ENCODE peak calls at places on chromosome 5, in four cellular contexts. I is SK-N-SH, S is WTC11, K is K562. J is an unnamed sample.

GRCh38 chr5:41408676-41409443 is 101.5 kb downstream of the PLCXD3 start:
- DNase-seq in I (no peak), S (no peak), K (no peak), J (no peak)

GRCh38 chr5:90308787-90309585 is 100.6 kb downstream of the CETN3 start:
- DNase-seq in I (no peak), S (no peak), K (no peak), J (peak)

GRCh38 chr5:57662991-57663390 is 180.4 kb upstream of the ACTBL2 start:
- DNase-seq in I (no peak), S (no peak), K (no peak), J (no peak)

GRCh38 chr5:108983456-108984092 is 235.9 kb downstream of the FER start:
- DNase-seq in I (no peak), S (no peak), K (no peak), J (no peak)

GRCh38 chr5:77970891-77971290 is 194.8 kb upstream of the TBCA start:
- DNase-seq in I (no peak), S (no peak), K (no peak), J (no peak)

GRCh38 chr5:144169904-144170275 is 569 bp downstream of the YIPF5 start:
- DNase-seq in I (no peak), S (no peak), K (no peak), J (no peak)

GRCh38 chr5:78537821-78538220 is 110.8 kb downstream of the LHFPL2 start:
- DNase-seq in I (peak), S (peak), K (peak), J (peak)

GRCh38 chr5:84274585-84275468 is 109.9 kb downstream of the EDIL3 start:
- DNase-seq in I (peak), S (peak), K (no peak), J (peak)

GRCh38 chr5:39197556-39197955 is 21.8 kb downstream of the FYB1 start:
- DNase-seq in I (no peak), S (no peak), K (no peak), J (no peak)

GRCh38 chr5:110900829-110901228 is 162.0 kb downstream of the SLC25A46 start:
- DNase-seq in I (no peak), S (no peak), K (no peak), J (no peak)

GRCh38 chr5:4230531-4230904 is 634.9 kb downstream of the IRX1 start:
- DNase-seq in I (no peak), S (no peak), K (no peak), J (no peak)

DNA sequence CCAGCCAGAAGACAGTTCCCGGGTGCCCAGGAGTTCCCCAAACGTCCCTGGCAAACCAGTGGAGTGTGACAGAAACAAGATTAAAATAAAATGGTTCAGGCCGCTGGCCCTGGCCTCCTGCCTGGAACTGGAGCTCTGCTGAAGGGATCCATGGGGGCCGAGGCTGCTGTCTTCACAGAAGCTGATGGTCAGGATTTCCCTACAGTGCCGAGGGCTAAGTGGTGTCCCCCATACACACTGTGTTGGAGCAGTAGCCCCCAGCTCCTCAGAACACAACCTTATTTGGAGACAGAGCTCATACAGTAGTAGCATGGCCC is 55.9 kb downstream of the MRPL36 start:
- DNase-seq in I (no peak), S (peak), K (no peak), J (no peak)
- TF ChIP-seq FOXJ3 in I (no peak), S (no peak), K (no peak), J (no peak)

DNA sequence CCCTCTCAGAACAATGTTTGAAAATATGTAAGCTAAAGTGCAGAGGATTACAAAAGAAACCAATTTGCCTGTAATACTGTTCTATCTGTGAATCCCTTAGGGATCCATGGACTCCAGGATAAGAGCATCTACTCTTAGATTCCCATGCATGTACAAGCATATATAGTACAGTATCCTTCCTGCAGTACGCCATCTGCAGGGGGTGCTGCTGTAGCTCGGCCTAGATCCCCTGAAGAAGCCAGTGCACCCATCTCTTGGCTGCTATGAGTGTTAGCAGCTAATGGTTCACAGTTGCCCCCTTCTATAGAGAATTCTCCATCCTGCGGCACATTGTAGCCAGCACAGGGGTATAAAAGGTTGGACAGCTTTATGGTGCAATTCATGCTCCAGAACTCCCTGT is 61.8 kb upstream of the SLC30A5 start:
- DNase-seq in I (no peak), S (no peak), K (no peak), J (no peak)
- TF ChIP-seq FOXJ3 in I (no peak), S (no peak), K (no peak), J (no peak)

GRCh38 chr5:112554089-112554977 is 135.3 kb upstream of the EPB41L4A start:
- DNase-seq in I (no peak), S (no peak), K (no peak), J (no peak)
- TF ChIP-seq FOXJ3 in I (no peak), S (no peak), K (no peak), J (no peak)

GRCh38 chr5:137636076-137636475 is 99.8 kb downstream of the KLHL3 start:
- DNase-seq in I (no peak), S (no peak), K (no peak), J (no peak)
- TF ChIP-seq FOXJ3 in I (no peak), S (no peak), K (no peak), J (no peak)

GRCh38 chr5:93192107-93192506 is 388.9 kb downstream of the NR2F1-AS1 start:
- DNase-seq in I (no peak), S (no peak), K (no peak), J (peak)
- TF ChIP-seq FOXJ3 in I (no peak), S (no peak), K (no peak), J (no peak)

GRCh38 chr5:96006291-96006690 is 44.6 kb upstream of the ELL2 start:
- DNase-seq in I (no peak), S (no peak), K (no peak), J (no peak)
- TF ChIP-seq FOXJ3 in I (no peak), S (no peak), K (no peak), J (no peak)

J was measured in HepG2.